ENCODE peak calls at places on chromosomes 11 and 22, in six cellular contexts. X is astrocyte, N is Peyer's patch, A is kidney, Q is PC-3, T is mammary epithelial cell. I is an unnamed sample.

GRCh38 chr22:19896665-19897355 is 42.1 kb upstream of the GNB1L start:
- DNase-seq in X (no peak), N (no peak), A (peak; percentile 66), Q (no peak), T (no peak), I (no peak)

GRCh38 chr11:28470180-28470579 is 362.0 kb downstream of the METTL15 start:
- DNase-seq in X (no peak), N (no peak), A (no peak), Q (peak; percentile 54), T (no peak), I (no peak)

GRCh38 chr11:120256178-120256577 is 16.2 kb downstream of the POU2F3 start:
- DNase-seq in X (no peak), N (no peak), A (no peak), Q (no peak), T (no peak), I (no peak)

GRCh38 chr11:12064136-12064953 is 46.0 kb upstream of the MICAL2 start:
- DNase-seq in X (no peak), N (no peak), A (no peak), Q (peak; percentile 45), T (no peak), I (no peak)

GRCh38 chr11:11290354-11290753 is 62.7 kb downstream of the CSNK2A3 start:
- DNase-seq in X (no peak), N (no peak), A (no peak), Q (no peak), T (no peak), I (no peak)

GRCh38 chr22:26610983-26611382 is 6.8 kb downstream of the CRYBB1 start:
- DNase-seq in X (peak; percentile 35), N (no peak), A (no peak), Q (peak; percentile 37), T (peak; percentile 18), I (no peak)

GRCh38 chr11:87156970-87157369 is 119.2 kb downstream of the TMEM135 start:
- DNase-seq in X (no peak), N (no peak), A (no peak), Q (no peak), T (no peak), I (no peak)

GRCh38 chr11:36356201-36356600 is 60.1 kb downstream of the PRR5L start:
- DNase-seq in X (peak; percentile 18), N (no peak), A (no peak), Q (no peak), T (no peak), I (peak; percentile 25)

GRCh38 chr22:46056169-46057041 is 79.4 kb upstream of the WNT7B start:
- DNase-seq in X (peak; percentile 63), N (peak; percentile 48), A (peak; percentile 84), Q (peak; percentile 36), T (peak; percentile 61), I (peak; percentile 66)

GRCh38 chr11:58192229-58192628 is 3.4 kb downstream of the OR9Q2 start:
- DNase-seq in X (no peak), N (peak; percentile 74), A (no peak), Q (peak; percentile 11), T (no peak), I (no peak)

GRCh38 chr11:335779-336665 is 15.4 kb upstream of the IFITM3 start:
- DNase-seq in X (no peak), N (peak; percentile 50), A (peak; percentile 90), Q (no peak), T (no peak), I (no peak)

GRCh38 chr11:26247340-26247739 is 84.6 kb upstream of the ANO3 start:
- DNase-seq in X (peak; percentile 69), N (no peak), A (no peak), Q (peak; percentile 26), T (peak; percentile 61), I (no peak)

GRCh38 chr11:1049911-1050580 is 13.5 kb upstream of the MUC6 start:
- DNase-seq in X (no peak), N (no peak), A (peak; percentile 77), Q (no peak), T (no peak), I (no peak)

GRCh38 chr11:78767409-78767932 is 192.8 kb upstream of the NARS2 start:
- DNase-seq in X (no peak), N (no peak), A (no peak), Q (no peak), T (no peak), I (no peak)

GRCh38 chr11:1506981-1507380 is 20.4 kb upstream of the MOB2 start:
- DNase-seq in X (no peak), N (no peak), A (peak; percentile 67), Q (no peak), T (no peak), I (no peak)

GRCh38 chr11:115425243-115425642 is 79.0 kb downstream of the CADM1 start:
- DNase-seq in X (no peak), N (no peak), A (no peak), Q (no peak), T (no peak), I (no peak)

GRCh38 chr11:126992065-126992803 is 8.3 kb downstream of the KIRREL3 start:
- DNase-seq in X (peak; percentile 100), N (no peak), A (no peak), Q (peak; percentile 81), T (peak; percentile 93), I (no peak)

DNA sequence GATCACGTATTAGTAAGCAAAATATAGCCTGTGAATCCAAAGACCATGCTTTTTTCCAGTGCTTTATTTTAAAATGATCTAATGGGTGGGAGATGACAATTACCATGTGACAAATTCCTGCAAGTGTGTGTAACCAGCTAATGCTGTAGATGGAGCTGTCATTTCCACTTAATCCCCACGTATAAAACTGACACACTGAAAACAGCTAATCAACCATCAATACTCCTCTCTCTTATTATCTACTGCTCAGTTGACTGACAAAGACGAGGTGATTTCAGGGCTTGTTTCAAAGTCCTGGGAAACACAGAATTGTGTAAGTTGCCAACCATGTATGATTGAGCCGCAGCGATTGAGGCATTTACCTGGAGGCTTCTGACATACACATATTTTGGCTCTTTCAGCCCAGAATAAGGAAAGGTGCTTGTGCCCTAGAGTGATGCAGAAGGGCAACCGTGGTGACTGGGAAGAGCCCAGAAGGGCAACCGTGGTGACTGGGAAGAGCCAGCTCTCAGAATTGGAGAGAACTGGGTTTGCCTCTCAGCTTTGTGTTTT is 9.7 kb downstream of the SLN start:
- DNase-seq in X (no peak), N (no peak), A (no peak), Q (no peak), T (no peak), I (no peak)
- H3K9me3 ChIP-seq in X (no peaks in the 10 kb centered on the region), N (no peaks in the 10 kb centered on the region), A (no peaks in the 10 kb centered on the region), Q (no peaks in the 10 kb centered on the region), T (no peaks in the 10 kb centered on the region), I (no peaks in the 10 kb centered on the region)

DNA sequence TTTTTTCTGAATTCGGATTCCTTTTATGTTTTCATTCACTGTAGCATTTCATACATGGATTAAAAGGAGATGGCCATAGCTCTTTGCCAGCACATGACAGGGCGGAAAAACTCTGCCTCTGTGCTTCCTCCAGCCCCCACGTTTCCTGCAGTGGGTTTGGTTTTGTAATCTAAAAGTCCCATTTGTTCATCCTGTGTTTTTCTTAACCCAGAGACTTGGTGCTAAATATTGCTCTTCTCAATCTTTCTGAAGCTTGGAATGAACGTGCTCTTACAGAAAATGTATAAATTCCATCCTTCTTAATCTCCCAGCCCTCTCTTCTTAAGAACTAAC is 89.9 kb downstream of the PPP6R3 start:
- DNase-seq in X (peak; percentile 11), N (no peak), A (no peak), Q (no peak), T (no peak), I (no peak)
- H3K4me3 ChIP-seq in X (no peak overlapping the region), N (no peak overlapping the region), A (no peak overlapping the region), Q (no peak overlapping the region), T (no peak overlapping the region), I (no peak overlapping the region)

GRCh38 chr11:71372693-71373657 is 75.2 kb downstream of the DHCR7 start:
- DNase-seq in X (no peak), N (no peak), A (no peak), Q (peak; percentile 61), T (peak; percentile 17), I (no peak)
- TF ChIP-seq CTCF in X (peak; percentile 29), N (peak; percentile 23), A (peak; percentile 54), Q (peak; percentile 67), T (peak; percentile 42), I (peak; percentile 25)

DNA sequence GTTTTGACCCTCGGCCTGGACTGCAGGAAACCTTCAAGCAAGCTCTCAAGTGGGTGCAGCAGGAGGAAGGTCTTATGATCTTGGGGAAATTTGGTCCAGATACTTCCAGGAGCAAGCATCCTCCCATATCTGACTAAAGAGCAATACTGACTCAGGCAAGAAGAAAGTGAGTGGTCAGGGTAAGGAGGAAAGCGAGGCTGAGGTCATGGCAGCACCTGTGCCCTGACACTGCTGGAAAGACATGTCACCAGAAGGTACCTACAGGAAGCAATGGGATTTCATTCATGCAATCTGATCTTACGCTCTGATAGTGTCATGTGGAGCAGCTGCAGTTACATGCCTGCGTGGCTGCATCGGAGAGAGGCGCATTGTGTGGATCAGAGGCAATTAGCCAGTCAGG is 6.5 kb upstream of the TOP3B start:
- DNase-seq in X (no peak), N (no peak), A (peak; percentile 9), Q (no peak), T (no peak), I (no peak)
- H3K9me3 ChIP-seq in X (no peaks in the 10 kb centered on the region), N (no peaks in the 10 kb centered on the region), A (no peaks in the 10 kb centered on the region), Q (no peaks in the 10 kb centered on the region), T (no peaks in the 10 kb centered on the region), I (no peaks in the 10 kb centered on the region)

I was measured in adrenal gland.